ENCODE peak calls at places on chromosomes 6 and 20, in four cellular contexts. J is right atrium auricular region; M is CD4-positive, alpha-beta T cell; P is right lobe of liver. U is an unnamed sample.

GRCh38 chr6:1479095-1479494 is 89.7 kb downstream of the FOXF2 start:
- DNase-seq in J (no peak), M (no peak), P (no peak), U (no peak)

GRCh38 chr6:14638932-14639875 is 521.6 kb downstream of the CD83 start:
- DNase-seq in J (peak), M (no peak), P (no peak), U (no peak)

GRCh38 chr6:1572892-1573291 is 36.8 kb upstream of the FOXC1 start:
- DNase-seq in J (no peak), M (no peak), P (no peak), U (no peak)

GRCh38 chr6:148501178-148501590 is 158.5 kb downstream of the SASH1 start:
- DNase-seq in J (peak), M (no peak), P (no peak), U (no peak)

GRCh38 chr6:44675449-44675848 is 287.9 kb downstream of the CDC5L start:
- DNase-seq in J (no peak), M (no peak), P (no peak), U (no peak)

GRCh38 chr6:54640911-54641310 is 205.7 kb upstream of the FAM83B start:
- DNase-seq in J (no peak), M (no peak), P (no peak), U (no peak)

GRCh38 chr20:56400001-56400640 is 7.7 kb downstream of the CSTF1 start:
- DNase-seq in J (peak), M (peak), P (no peak), U (no peak)

GRCh38 chr6:52872031-52872430 is 31.4 kb upstream of the GSTA5 start:
- DNase-seq in J (no peak), M (no peak), P (no peak), U (no peak)

GRCh38 chr20:3766832-3767433 is 620 bp downstream of the ADISSP start:
- DNase-seq in J (no peak), M (no peak), P (no peak), U (no peak)

GRCh38 chr6:167787896-167788530 is 38.7 kb upstream of the AFDN start:
- DNase-seq in J (peak), M (no peak), P (no peak), U (no peak)

GRCh38 chr6:5084192-5084786 is 852 bp upstream of the PPP1R3G start:
- DNase-seq in J (no peak), M (no peak), P (peak), U (no peak)

GRCh38 chr6:113690255-113690956 is 166.7 kb upstream of the MARCKS start:
- DNase-seq in J (no peak), M (no peak), P (no peak), U (no peak)

GRCh38 chr6:120211955-120212792 is 862.6 kb upstream of the MAN1A1 start:
- DNase-seq in J (no peak), M (no peak), P (no peak), U (no peak)

GRCh38 chr6:29510202-29510601 is 22.4 kb upstream of the MAS1L start:
- DNase-seq in J (no peak), M (no peak), P (no peak), U (no peak)

GRCh38 chr20:3312940-3313656 is 74.1 kb upstream of the SLC4A11 start:
- DNase-seq in J (no peak), M (no peak), P (no peak), U (no peak)

GRCh38 chr6:144493035-144493910 is 208.1 kb downstream of the UTRN start:
- DNase-seq in J (no peak), M (no peak), P (no peak), U (no peak)

GRCh38 chr20:7926767-7927166 is 13.5 kb downstream of the HAO1 start:
- DNase-seq in J (no peak), M (no peak), P (no peak), U (no peak)

GRCh38 chr6:89731924-89732568 is 87.5 kb downstream of the MDN1 start:
- DNase-seq in J (no peak), M (no peak), P (no peak), U (no peak)

GRCh38 chr6:34535199-34535598 is 20.9 kb downstream of the SPDEF start:
- DNase-seq in J (no peak), M (no peak), P (no peak), U (no peak)

GRCh38 chr6:131029661-131030297 is 33.3 kb downstream of the EPB41L2 start:
- DNase-seq in J (no peak), M (no peak), P (no peak), U (no peak)

GRCh38 chr6:6395581-6396197 is 75.2 kb upstream of the F13A1 start:
- DNase-seq in J (no peak), M (no peak), P (no peak), U (no peak)

GRCh38 chr6:144853603-144854002 is 568.5 kb downstream of the UTRN start:
- DNase-seq in J (no peak), M (no peak), P (no peak), U (no peak)

GRCh38 chr6:160534050-160534696 is 129.9 kb downstream of the LPA start:
- DNase-seq in J (no peak), M (peak), P (no peak), U (peak)

GRCh38 chr6:126312013-126312665 is 27.8 kb upstream of the CENPW start:
- DNase-seq in J (no peak), M (no peak), P (no peak), U (no peak)

GRCh38 chr6:118931436-118931835 is 3.5 kb downstream of the MCM9 start:
- DNase-seq in J (no peak), M (no peak), P (no peak), U (no peak)

GRCh38 chr6:127366281-127367022 is 23.0 kb upstream of the ECHDC1 start:
- DNase-seq in J (peak), M (no peak), P (no peak), U (no peak)

GRCh38 chr6:107735906-107736635 is 88.0 kb downstream of the SCML4 start:
- DNase-seq in J (no peak), M (no peak), P (no peak), U (no peak)

GRCh38 chr20:31602779-31603441 is 2.2 kb upstream of the ID1 start:
- DNase-seq in J (peak), M (peak), P (no peak), U (no peak)

GRCh38 chr6:130671119-130672104 is 155.8 kb upstream of the SMLR1 start:
- DNase-seq in J (no peak), M (no peak), P (no peak), U (no peak)

GRCh38 chr20:34974246-34974645 is 18.6 kb downstream of the MYH7B start:
- DNase-seq in J (no peak), M (no peak), P (peak), U (no peak)

GRCh38 chr6:96940322-96940721 is 15.8 kb downstream of the KLHL32 start:
- DNase-seq in J (no peak), M (no peak), P (no peak), U (no peak)

GRCh38 chr20:58019027-58019849 is 209.2 kb downstream of the ANKRD60 start:
- DNase-seq in J (peak), M (no peak), P (no peak), U (no peak)

GRCh38 chr6:166752097-166752496 is 125.0 kb upstream of the RPS6KA2 start:
- DNase-seq in J (no peak), M (no peak), P (no peak), U (no peak)

GRCh38 chr20:31608256-31608980 is 3.3 kb downstream of the ID1 start:
- DNase-seq in J (peak), M (no peak), P (peak), U (peak)

GRCh38 chr20:45890077-45890996 is 671 bp downstream of the NEURL2 start:
- DNase-seq in J (peak), M (peak), P (peak), U (peak)

GRCh38 chr6:111096246-111096645 is 8.9 kb downstream of the SLC16A10 start:
- DNase-seq in J (no peak), M (peak), P (no peak), U (no peak)

GRCh38 chr20:37354210-37355195 is 8.6 kb downstream of the SRC start:
- DNase-seq in J (no peak), M (no peak), P (no peak), U (no peak)

GRCh38 chr20:61662226-61662945 is 403.3 kb downstream of the TAF4 start:
- DNase-seq in J (no peak), M (no peak), P (peak), U (no peak)
- TF ChIP-seq CTCF in J (no peak), M (no peak), P (no peak), U (no peak)

DNA sequence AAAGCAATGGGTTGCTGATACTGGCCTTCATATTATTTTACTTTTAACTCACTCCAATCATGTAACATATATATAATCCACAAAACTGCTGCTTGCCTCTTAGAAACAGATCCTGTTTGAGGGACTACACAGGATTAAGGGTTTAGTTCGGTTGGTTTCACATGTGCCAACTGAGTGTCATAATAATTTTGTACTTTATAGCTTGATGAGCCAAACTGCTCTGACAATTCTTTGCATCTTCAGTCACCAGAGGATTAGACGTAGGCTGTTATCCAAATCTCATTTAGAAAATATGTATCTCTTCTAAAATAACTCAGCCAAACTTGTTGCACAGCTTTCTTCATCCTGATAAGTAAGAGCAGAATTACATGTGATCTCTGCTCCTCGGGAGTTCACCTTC is 643.6 kb upstream of the PTCHD4 start:
- DNase-seq in J (no peak), M (no peak), P (no peak), U (no peak)
- TF ChIP-seq CTCF in J (no peak), M (no peak), P (no peak), U (no peak)

GRCh38 chr6:36738108-36738507 is 40.5 kb downstream of the RAB44 start:
- DNase-seq in J (no peak), M (no peak), P (no peak), U (no peak)

GRCh38 chr6:36734486-36735060 is 36.9 kb downstream of the RAB44 start:
- DNase-seq in J (no peak), M (no peak), P (peak), U (no peak)

GRCh38 chr6:36737043-36737785 is 39.6 kb downstream of the RAB44 start:
- DNase-seq in J (no peak), M (no peak), P (no peak), U (no peak)

GRCh38 chr6:36733300-36733699 is 35.7 kb downstream of the RAB44 start:
- DNase-seq in J (no peak), M (no peak), P (peak), U (no peak)

DNA sequence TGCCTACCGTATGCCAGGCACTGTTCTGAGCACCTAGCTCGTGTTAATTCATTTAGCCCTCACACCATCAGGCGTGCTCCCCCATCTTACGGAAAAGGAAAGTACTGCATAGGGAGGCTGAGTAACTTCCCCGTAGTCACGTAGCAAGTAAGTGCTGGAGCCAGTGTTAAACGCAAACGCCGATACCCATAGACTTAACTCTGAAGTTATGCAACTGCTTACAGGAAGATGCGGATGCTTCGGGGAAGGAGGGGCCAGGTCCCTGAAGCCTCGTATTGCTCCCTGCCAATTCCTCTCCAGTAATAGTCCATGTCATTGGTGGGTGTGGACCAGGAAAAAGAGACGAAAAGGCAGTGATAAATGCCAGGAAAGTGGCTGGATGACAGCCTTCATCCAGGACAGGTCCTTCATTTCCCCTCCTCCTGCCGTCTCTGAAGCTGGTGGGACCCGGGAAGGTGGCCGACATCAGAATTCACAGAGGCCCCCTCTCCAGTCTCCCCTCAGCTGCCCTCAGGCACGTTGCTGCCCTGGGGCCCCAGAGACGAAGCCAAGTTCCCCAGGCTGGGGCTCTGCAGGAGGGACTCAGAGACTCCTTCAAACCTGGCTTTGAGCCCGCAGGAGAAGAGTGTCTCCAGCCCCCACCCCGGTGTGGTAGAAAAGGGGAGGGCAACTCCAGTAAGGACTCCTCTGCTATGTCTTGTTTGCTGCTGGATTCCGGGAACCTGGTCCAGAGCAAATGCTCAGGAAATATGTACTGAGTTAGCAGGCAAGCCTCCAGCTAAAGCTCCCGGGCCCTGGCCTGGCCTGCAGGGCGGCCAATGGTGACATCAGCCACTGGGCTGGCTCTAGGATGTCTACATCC is 37.7 kb downstream of the RAB44 start:
- DNase-seq in J (peak), M (no peak), P (peak), U (no peak)
- TF ChIP-seq CTCF in J (no peak), M (no peak), P (no peak), U (no peak)

DNA sequence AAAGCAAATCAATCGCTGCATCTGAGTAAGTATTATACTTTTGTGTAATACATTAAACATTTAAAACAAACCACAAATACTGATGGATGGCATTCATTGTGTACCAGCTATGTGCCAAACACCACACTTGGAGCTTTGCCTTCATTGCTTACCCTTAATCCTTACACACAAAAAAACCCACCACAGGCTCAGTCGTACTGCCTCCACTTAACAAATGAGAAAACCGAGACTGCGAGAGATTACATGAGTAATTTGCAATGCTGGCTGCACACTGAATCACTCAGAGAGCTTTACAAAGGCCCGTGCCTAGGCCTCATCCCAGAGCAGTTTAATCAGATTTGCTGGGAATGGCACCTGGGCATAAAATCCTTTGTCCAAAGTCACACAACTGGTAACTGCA is 130.5 kb downstream of the EDN1 start:
- DNase-seq in J (no peak), M (no peak), P (no peak), U (no peak)
- TF ChIP-seq CTCF in J (no peak), M (no peak), P (no peak), U (no peak)

GRCh38 chr6:31771992-31772358 is 5.2 kb downstream of the VWA7 start:
- DNase-seq in J (no peak), M (no peak), P (no peak), U (no peak)
- TF ChIP-seq CTCF in J (no peak), M (no peak), P (no peak), U (no peak)

GRCh38 chr20:19692100-19692499 is 66.0 kb upstream of the RIN2 start:
- DNase-seq in J (no peak), M (no peak), P (no peak), U (no peak)

GRCh38 chr20:19690462-19690861 is 67.6 kb upstream of the RIN2 start:
- DNase-seq in J (no peak), M (no peak), P (no peak), U (no peak)

GRCh38 chr20:19691125-19691524 is 66.9 kb upstream of the RIN2 start:
- DNase-seq in J (no peak), M (no peak), P (no peak), U (no peak)

GRCh38 chr20:19683822-19684221 is 74.2 kb upstream of the RIN2 start:
- DNase-seq in J (no peak), M (no peak), P (no peak), U (no peak)

DNA sequence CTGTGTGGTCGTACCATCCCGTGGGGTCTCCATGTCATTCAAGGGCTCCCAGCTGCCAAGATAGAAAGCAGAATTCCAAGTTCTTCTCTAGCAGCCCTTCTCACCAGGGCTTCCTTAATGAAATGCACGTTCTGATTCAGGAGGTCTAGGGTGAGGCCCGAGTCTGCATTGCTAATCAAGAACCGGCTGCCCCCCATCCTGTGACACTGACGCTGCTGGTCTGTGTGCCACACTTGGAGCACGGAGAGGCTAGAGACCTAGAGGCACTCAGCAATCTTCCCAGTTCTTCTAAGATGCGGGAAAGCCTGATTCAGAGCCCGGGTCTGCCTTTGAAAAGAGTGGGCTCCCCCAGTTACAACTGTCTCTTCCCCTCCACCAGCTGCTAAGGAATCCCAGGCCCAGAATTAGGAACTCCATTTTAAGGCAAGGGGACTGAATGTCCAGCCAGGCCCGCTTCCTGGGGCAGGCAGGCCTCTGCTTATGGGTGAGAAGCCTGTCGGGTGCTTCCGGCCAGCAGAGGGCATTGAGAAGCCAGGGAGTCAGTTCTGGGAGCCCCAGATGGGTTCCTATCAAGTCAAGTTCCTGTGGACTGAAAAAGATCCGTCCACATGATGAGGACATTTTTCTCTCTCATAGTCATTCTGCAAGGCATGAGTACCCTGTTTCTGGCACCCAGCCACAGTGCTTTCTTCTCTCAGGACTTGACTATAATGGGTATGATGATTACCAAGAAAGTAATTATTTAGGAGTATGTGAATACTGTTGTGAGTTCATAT is 69.8 kb upstream of the RIN2 start:
- DNase-seq in J (peak), M (no peak), P (peak), U (no peak)
- TF ChIP-seq CTCF in J (peak), M (no peak), P (peak), U (peak)

GRCh38 chr6:162622572-162622971 is 105.0 kb downstream of the PRKN start:
- DNase-seq in J (no peak), M (no peak), P (no peak), U (no peak)
- TF ChIP-seq CTCF in J (no peak), M (no peak), P (no peak), U (no peak)

DNA sequence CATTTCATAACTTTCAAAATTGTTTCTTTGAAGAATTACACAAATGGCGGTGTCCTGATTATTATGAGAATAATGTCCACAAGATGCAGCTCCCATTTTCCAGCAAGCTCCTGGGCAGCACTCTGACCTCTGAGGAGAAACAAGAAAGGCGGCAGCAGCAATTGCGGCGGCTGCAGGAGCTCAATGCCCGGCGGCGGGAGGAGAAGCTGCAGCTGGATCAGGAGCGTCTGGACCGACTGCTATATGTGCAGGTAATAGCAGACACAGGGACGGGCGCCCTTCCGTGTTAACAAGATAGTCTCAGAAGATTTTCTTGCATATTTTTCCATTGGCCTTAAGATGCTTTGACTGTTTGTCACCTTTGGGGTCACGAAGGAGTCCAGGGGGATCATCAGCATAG is 6.7 kb downstream of the ACTR5 start:
- DNase-seq in J (no peak), M (no peak), P (no peak), U (no peak)
- TF ChIP-seq CTCF in J (no peak), M (no peak), P (no peak), U (no peak)

GRCh38 chr6:68343901-68344300 is 291.2 kb upstream of the ADGRB3 start:
- DNase-seq in J (no peak), M (no peak), P (no peak), U (no peak)
- TF ChIP-seq CTCF in J (no peak), M (no peak), P (peak), U (peak)